ENCODE peak calls at places on chromosomes 1 and 21, in nine cellular contexts. Y is BJ, V is left ventricle myocardium inferior, F is uterus, N is heart right ventricle, A is stomach, C is IMR-90, U is GM06990, P is PC-9. G is an unnamed sample.

GRCh38 chr1:168926236-168926635 is 180.3 kb upstream of the ATP1B1 start:
- DNase-seq in Y (no peak), V (no peak), F (no peak), N (no peak), A (no peak), C (no peak), U (no peak), P (no peak), G (no peak)

GRCh38 chr1:33128781-33129180 is 47.8 kb downstream of the AZIN2 start:
- DNase-seq in Y (no peak), V (no peak), F (no peak), N (no peak), A (no peak), C (no peak), U (no peak), P (no peak), G (no peak)

GRCh38 chr21:45248893-45249381 is 38.8 kb downstream of the POFUT2 start:
- DNase-seq in Y (no peak), V (no peak), F (peak; percentile 42), N (no peak), A (no peak), C (peak; percentile 15), U (no peak), P (peak; percentile 26), G (no peak)

GRCh38 chr1:91578320-91579109 is 77.9 kb downstream of the CDC7 start:
- DNase-seq in Y (no peak), V (no peak), F (no peak), N (no peak), A (no peak), C (no peak), U (no peak), P (no peak), G (no peak)

GRCh38 chr1:219041819-219042218 is 131.9 kb upstream of the LYPLAL1 start:
- DNase-seq in Y (no peak), V (no peak), F (no peak), N (no peak), A (no peak), C (peak; percentile 40), U (no peak), P (no peak), G (no peak)

GRCh38 chr1:156652131-156652991 is 10.4 kb downstream of the BCAN start:
- DNase-seq in Y (no peak), V (no peak), F (no peak), N (no peak), A (no peak), C (peak; percentile 43), U (no peak), P (no peak), G (no peak)

GRCh38 chr1:158814970-158815369 is 16.2 kb upstream of the MNDA start:
- DNase-seq in Y (no peak), V (no peak), F (no peak), N (no peak), A (no peak), C (no peak), U (no peak), P (no peak), G (no peak)

GRCh38 chr1:11929849-11930248 is 3.6 kb upstream of the KIAA2013 start:
- DNase-seq in Y (no peak), V (peak; percentile 82), F (peak; percentile 76), N (peak; percentile 66), A (peak; percentile 77), C (peak; percentile 71), U (no peak), P (no peak), G (peak; percentile 48)

GRCh38 chr21:42221581-42222345 is 2.8 kb downstream of the ABCG1 start:
- DNase-seq in Y (no peak), V (no peak), F (no peak), N (no peak), A (peak; percentile 23), C (peak; percentile 87), U (no peak), P (no peak), G (no peak)

GRCh38 chr1:152869808-152870419 is 8.2 kb upstream of the SMCP start:
- DNase-seq in Y (no peak), V (no peak), F (peak; percentile 17), N (peak; percentile 13), A (peak; percentile 75), C (peak; percentile 51), U (no peak), P (peak; percentile 14), G (peak; percentile 67)

GRCh38 chr1:240352769-240353168 is 259.2 kb downstream of the GREM2 start:
- DNase-seq in Y (no peak), V (no peak), F (no peak), N (no peak), A (no peak), C (peak; percentile 95), U (no peak), P (no peak), G (no peak)

DNA sequence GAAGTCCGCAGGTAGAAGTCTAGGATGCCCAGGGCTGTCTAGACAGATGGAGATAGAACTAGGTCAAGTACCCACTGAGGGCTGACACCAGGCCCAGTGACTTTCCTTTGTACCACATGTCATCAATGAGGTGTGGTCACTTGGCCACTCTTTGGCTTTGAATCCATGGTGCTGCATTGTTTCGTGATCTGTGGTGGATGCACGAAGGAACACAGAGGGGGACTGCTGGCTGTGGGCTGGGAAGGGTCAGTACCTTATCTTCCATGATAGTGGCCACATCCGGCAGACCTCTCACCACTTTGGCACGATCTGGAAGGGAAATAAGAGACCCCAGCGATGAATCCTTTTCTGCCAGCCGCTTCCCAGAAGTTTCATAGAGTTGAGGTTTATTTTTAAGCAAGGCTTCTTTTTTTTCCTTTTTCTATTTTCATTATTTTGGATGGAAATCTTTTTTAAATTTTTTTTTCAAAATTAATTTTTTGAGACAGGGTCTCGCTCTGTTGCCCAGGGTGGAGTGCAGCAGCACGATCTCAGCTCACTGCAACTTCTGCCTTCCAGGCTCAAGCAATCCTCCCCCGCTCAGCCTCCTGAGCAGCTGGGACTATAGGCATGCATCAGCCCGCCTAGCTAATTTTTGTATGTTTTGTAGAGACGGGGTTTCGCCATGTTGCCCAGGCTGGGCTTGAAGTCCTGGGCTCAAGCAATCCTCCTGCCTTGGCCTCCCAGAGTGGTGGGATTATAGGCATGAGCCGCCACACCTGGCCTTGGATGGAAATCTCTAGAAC is 53.1 kb downstream of the MYOM3 start:
- DNase-seq in Y (no peak), V (no peak), F (no peak), N (no peak), A (no peak), C (no peak), U (no peak), P (no peak), G (no peak)
- H3K27me3 ChIP-seq in Y (peaks cover 5% of the 10 kb centered on the region), V (no peaks in the 10 kb centered on the region), F (no peaks in the 10 kb centered on the region), N (no peaks in the 10 kb centered on the region), A (no peaks in the 10 kb centered on the region), C (peaks cover 36% of the 10 kb centered on the region), U (no peaks in the 10 kb centered on the region), P (no peaks in the 10 kb centered on the region), G (no peaks in the 10 kb centered on the region)

DNA sequence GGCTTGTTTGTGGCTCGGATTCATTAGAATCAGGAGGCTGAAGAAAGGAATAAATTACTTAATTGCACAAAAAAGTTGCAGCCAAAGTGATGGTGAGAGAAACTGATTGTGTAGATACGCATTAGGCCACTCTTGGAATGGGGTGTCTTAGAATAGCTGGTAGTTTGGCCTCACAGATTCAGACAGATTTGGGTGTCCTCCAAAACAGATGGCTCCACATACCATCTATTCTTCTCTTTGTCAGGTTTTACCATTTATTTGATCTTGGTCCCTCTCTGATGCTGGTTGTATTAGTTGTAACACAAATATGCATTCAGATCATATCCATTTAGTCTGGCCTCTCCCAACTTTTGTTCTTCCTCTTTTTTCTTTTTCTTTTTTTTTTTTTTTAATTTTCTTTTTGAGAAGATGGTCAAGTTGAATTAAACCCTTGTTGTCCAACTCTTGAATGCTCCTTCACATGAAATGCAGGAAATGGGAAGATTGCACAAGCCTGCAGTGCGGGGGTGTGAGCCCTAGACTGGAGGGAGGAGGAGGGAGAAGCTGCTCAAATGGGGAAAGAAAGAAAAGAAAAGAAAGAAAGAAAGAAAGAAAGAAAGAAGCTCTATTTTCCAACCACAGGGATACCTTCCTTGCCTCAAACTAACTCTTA is 275.8 kb downstream of the RPS6KC1 start:
- DNase-seq in Y (peak; percentile 31), V (peak; percentile 48), F (peak; percentile 20), N (peak; percentile 27), A (no peak), C (peak; percentile 77), U (no peak), P (no peak), G (peak; percentile 39)
- H3K27me3 ChIP-seq in Y (no peaks in the 10 kb centered on the region), V (no peaks in the 10 kb centered on the region), F (no peaks in the 10 kb centered on the region), N (no peaks in the 10 kb centered on the region), A (no peaks in the 10 kb centered on the region), C (no peaks in the 10 kb centered on the region), U (no peaks in the 10 kb centered on the region), P (no peaks in the 10 kb centered on the region), G (no peaks in the 10 kb centered on the region)

GRCh38 chr1:85203573-85204169 is 2.9 kb upstream of the SYDE2 start:
- DNase-seq in Y (no peak), V (no peak), F (no peak), N (no peak), A (no peak), C (peak; percentile 22), U (no peak), P (no peak), G (no peak)
- H3K27me3 ChIP-seq in Y (no peaks in the 10 kb centered on the region), V (peaks cover 63% of the 10 kb centered on the region), F (no peaks in the 10 kb centered on the region), N (peaks cover 69% of the 10 kb centered on the region), A (no peaks in the 10 kb centered on the region), C (no peaks in the 10 kb centered on the region), U (no peaks in the 10 kb centered on the region), P (no peaks in the 10 kb centered on the region), G (no peaks in the 10 kb centered on the region)

DNA sequence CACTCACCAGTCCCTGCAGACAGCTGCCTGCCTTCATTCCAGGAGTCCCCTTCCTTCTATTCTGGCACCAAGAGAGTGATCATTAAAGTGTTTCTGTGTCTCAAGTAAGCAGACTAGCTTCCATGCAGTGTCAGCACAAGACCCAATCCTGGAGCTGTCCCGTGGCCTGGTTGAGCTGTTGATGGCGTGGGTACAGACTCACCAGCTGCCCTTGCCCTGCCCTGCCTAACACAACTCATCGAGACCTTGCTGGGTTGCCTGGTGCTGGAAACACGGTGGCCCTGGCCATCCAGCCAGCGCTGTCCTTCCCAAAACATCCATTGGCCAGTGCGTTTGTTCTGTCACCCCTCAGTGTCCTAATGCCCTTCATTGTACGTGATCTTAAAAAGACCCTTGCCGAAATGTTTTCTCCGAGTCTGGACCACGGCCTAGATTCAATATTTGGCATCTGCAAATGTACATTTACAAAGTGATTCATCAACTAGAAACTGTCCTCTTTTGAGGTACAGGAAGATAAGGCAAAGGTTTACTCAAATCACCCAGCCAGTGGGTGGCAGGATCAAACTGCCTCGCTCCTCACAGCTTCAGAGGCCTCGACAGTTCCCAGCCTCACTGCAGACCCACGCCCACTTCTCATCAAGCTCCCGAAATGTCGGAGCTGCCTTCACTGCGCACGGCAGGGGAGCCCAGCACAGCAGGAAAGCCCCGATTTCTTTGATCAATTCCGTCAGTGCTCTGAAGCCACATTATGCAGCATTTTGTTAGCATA is 494.1 kb downstream of the KIF26B start:
- DNase-seq in Y (no peak), V (no peak), F (no peak), N (no peak), A (no peak), C (no peak), U (peak; percentile 41), P (no peak), G (no peak)
- H3K27me3 ChIP-seq in Y (no peaks in the 10 kb centered on the region), V (peaks cover 3% of the 10 kb centered on the region), F (no peaks in the 10 kb centered on the region), N (no peaks in the 10 kb centered on the region), A (no peaks in the 10 kb centered on the region), C (no peaks in the 10 kb centered on the region), U (no peaks in the 10 kb centered on the region), P (peaks cover 67% of the 10 kb centered on the region), G (no peaks in the 10 kb centered on the region)